ENCODE peak calls at places on chromosomes 1 and 21, in seven cellular contexts. A is astrocyte of the hippocampus; Q is CD4-positive, CD25-positive, alpha-beta regulatory T cell; S is tibial nerve; F is NCI-H2107; R is ELR; U is stimulated activated CD8-positive, alpha-beta memory T cell treated with anti-CD3 and anti-CD28 coated beads, Interleukin-2, amount 100 ng/mL, for 1 hour. X is an unnamed sample.

GRCh38 chr1:168439451-168440375 is 104.1 kb downstream of the XCL2 start:
- DNase-seq in A (peak), Q (peak), S (peak), F (peak), R (peak), U (peak), X (peak)

GRCh38 chr1:205429742-205430464 is 8.0 kb upstream of the LEMD1 start:
- DNase-seq in A (no peak), Q (no peak), S (no peak), F (no peak), R (no peak), U (no peak), X (no peak)

GRCh38 chr1:112790920-112791722 is 76.0 kb upstream of the PPM1J start:
- DNase-seq in A (no peak), Q (no peak), S (no peak), F (no peak), R (no peak), U (no peak), X (no peak)

GRCh38 chr1:218259800-218260199 is 25.3 kb upstream of the RRP15 start:
- DNase-seq in A (no peak), Q (no peak), S (no peak), F (no peak), R (peak), U (no peak), X (peak)

GRCh38 chr1:93738075-93738622 is 56.5 kb upstream of the BCAR3 start:
- DNase-seq in A (peak), Q (no peak), S (no peak), F (no peak), R (peak), U (no peak), X (peak)

GRCh38 chr1:42319871-42320484 is 15.1 kb downstream of the FOXJ3 start:
- DNase-seq in A (no peak), Q (no peak), S (no peak), F (no peak), R (no peak), U (peak), X (no peak)

GRCh38 chr1:234721476-234722266 is 111.7 kb upstream of the IRF2BP2 start:
- DNase-seq in A (peak), Q (no peak), S (peak), F (no peak), R (peak), U (no peak), X (no peak)

GRCh38 chr1:103170608-103171007 is 62.3 kb upstream of the COL11A1 start:
- DNase-seq in A (no peak), Q (no peak), S (no peak), F (no peak), R (no peak), U (no peak), X (no peak)

GRCh38 chr1:94927405-94928175 is 680 bp upstream of the CNN3 start:
- DNase-seq in A (peak), Q (no peak), S (peak), F (peak), R (peak), U (no peak), X (peak)

GRCh38 chr1:157597959-157598667 is at the start of gene FCRL4:
- DNase-seq in A (no peak), Q (no peak), S (no peak), F (no peak), R (no peak), U (no peak), X (peak)

GRCh38 chr21:44574457-44575306 is 1.2 kb downstream of the KRTAP10-4 start:
- DNase-seq in A (no peak), Q (no peak), S (no peak), F (no peak), R (no peak), U (no peak), X (no peak)

GRCh38 chr1:112946683-112947082 is 9.3 kb downstream of the SLC16A1 start:
- DNase-seq in A (no peak), Q (no peak), S (no peak), F (no peak), R (no peak), U (no peak), X (no peak)

X was measured in mammary epithelial cell.